ENCODE peak calls at places on chromosomes 6 and 20, in six cellular contexts. X is effector memory CD8-positive, alpha-beta T cell; V is EL; Z is psoas muscle; R is D341Med; T is fibroblast of the conjunctiva. H is an unnamed sample.

GRCh38 chr20:45347936-45348809 is at the start of gene SDC4:
- DNase-seq in V (peak; percentile 80), Z (peak; percentile 79), R (peak; percentile 92), T (no peak), X (peak; percentile 50), H (no peak)

GRCh38 chr6:148905901-148906300 is 159.1 kb downstream of the UST start:
- DNase-seq in V (no peak), Z (no peak), R (no peak), X (no peak), T (no peak), H (no peak)

GRCh38 chr20:19785173-19785799 is 27.2 kb downstream of the RIN2 start:
- DNase-seq in T (peak; percentile 27), X (no peak), V (no peak), Z (no peak), R (no peak), H (no peak)

GRCh38 chr6:159169193-159169555 is at the start of gene FNDC1:
- DNase-seq in R (peak; percentile 95), Z (peak; percentile 59), V (no peak), X (peak; percentile 45), T (no peak), H (no peak)

GRCh38 chr20:33005132-33005566 is 916 bp upstream of the SUN5 start:
- DNase-seq in V (no peak), R (peak; percentile 62), T (no peak), X (peak; percentile 12), Z (no peak), H (no peak)

GRCh38 chr6:38187285-38187684 is 367.8 kb downstream of the ZFAND3 start:
- DNase-seq in T (no peak), R (peak; percentile 6), V (no peak), X (no peak), Z (no peak), H (no peak)

GRCh38 chr6:134111062-134111677 is 58.7 kb upstream of the SLC2A12 start:
- DNase-seq in R (peak; percentile 62), Z (no peak), T (peak; percentile 27), X (peak; percentile 52), V (peak; percentile 63), H (no peak)

GRCh38 chr6:122381494-122382083 is 17.9 kb upstream of the HSF2 start:
- DNase-seq in Z (peak; percentile 18), V (peak; percentile 67), R (peak; percentile 70), X (peak; percentile 52), T (peak; percentile 79), H (no peak)

GRCh38 chr20:15146948-15147347 is 809.5 kb upstream of the FLRT3 start:
- DNase-seq in V (no peak), Z (no peak), R (no peak), T (no peak), X (no peak), H (no peak)

GRCh38 chr6:81589465-81590313 is 162.8 kb downstream of the TENT5A start:
- DNase-seq in T (no peak), R (peak; percentile 15), X (no peak), V (no peak), Z (no peak), H (no peak)

GRCh38 chr20:61073376-61073775 is 178.7 kb upstream of the CDH4 start:
- DNase-seq in R (no peak), T (no peak), Z (no peak), V (peak; percentile 33), X (no peak), H (no peak)

GRCh38 chr6:109010703-109011102 is 83.9 kb downstream of the SESN1 start:
- DNase-seq in Z (no peak), T (no peak), X (no peak), V (no peak), R (no peak), H (no peak)

GRCh38 chr6:110885526-110885925 is 10.9 kb downstream of the AMD1 start:
- DNase-seq in X (no peak), V (no peak), R (no peak), T (no peak), Z (no peak), H (no peak)

GRCh38 chr20:44187054-44187762 is at the start of gene JPH2:
- DNase-seq in R (no peak), T (peak; percentile 45), V (peak; percentile 99), X (no peak), Z (peak; percentile 71), H (no peak)

GRCh38 chr6:160520043-160520904 is 143.8 kb downstream of the LPA start:
- DNase-seq in X (peak; percentile 74), T (peak; percentile 24), Z (peak; percentile 76), V (peak; percentile 63), R (peak; percentile 86), H (peak; percentile 9)

GRCh38 chr6:40344566-40345185 is 242.5 kb downstream of the LRFN2 start:
- DNase-seq in X (no peak), V (no peak), Z (no peak), R (no peak), T (no peak), H (no peak)

GRCh38 chr20:49891486-49891885 is 23.8 kb downstream of the SPATA2 start:
- DNase-seq in T (no peak), Z (no peak), V (no peak), R (no peak), X (no peak), H (no peak)

GRCh38 chr20:54119744-54120143 is 49.4 kb upstream of the BCAS1 start:
- DNase-seq in Z (no peak), X (no peak), T (no peak), V (no peak), R (no peak), H (no peak)